ENCODE peak calls at places on chromosomes 11 and 22, in eight cellular contexts. One of them, this sample, is unnamed.

GRCh38 chr11:68659158-68659921 is 25.0 kb upstream of the GAL start:
- ATAC-seq in naive thymus-derived CD8-positive, alpha-beta T cell: no peak
- ATAC-seq in activated T-cell treated with anti-CD3 and anti-CD28 coated beads, Interleukin-2, amount 50 U/mL, for 4 hours: no peak
- ATAC-seq in left lung: peak
- ATAC-seq in Right ventricle myocardium superior: peak
- ATAC-seq in foreskin keratinocyte: no peak
- ATAC-seq in CD8-positive, alpha-beta T cell: no peak
- ATAC-seq in activated naive CD8-positive, alpha-beta T cell treated with anti-CD3 and anti-CD28 coated beads, Interleukin-2, amount 50 U/mL, for 24 hours: no peak
- ATAC-seq in this sample: no peak

GRCh38 chr11:26761382-26761781 is 39.5 kb upstream of the SLC5A12 start:
- ATAC-seq in naive thymus-derived CD8-positive, alpha-beta T cell: no peak
- ATAC-seq in activated T-cell treated with anti-CD3 and anti-CD28 coated beads, Interleukin-2, amount 50 U/mL, for 4 hours: no peak
- ATAC-seq in left lung: no peak
- ATAC-seq in Right ventricle myocardium superior: no peak
- ATAC-seq in foreskin keratinocyte: peak
- ATAC-seq in CD8-positive, alpha-beta T cell: no peak
- ATAC-seq in activated naive CD8-positive, alpha-beta T cell treated with anti-CD3 and anti-CD28 coated beads, Interleukin-2, amount 50 U/mL, for 24 hours: no peak
- ATAC-seq in this sample: no peak

GRCh38 chr11:64759722-64760719 is at the start of gene PYGM:
- ATAC-seq in naive thymus-derived CD8-positive, alpha-beta T cell: no peak
- ATAC-seq in activated T-cell treated with anti-CD3 and anti-CD28 coated beads, Interleukin-2, amount 50 U/mL, for 4 hours: peak
- ATAC-seq in left lung: peak
- ATAC-seq in Right ventricle myocardium superior: peak
- ATAC-seq in foreskin keratinocyte: no peak
- ATAC-seq in CD8-positive, alpha-beta T cell: no peak
- ATAC-seq in activated naive CD8-positive, alpha-beta T cell treated with anti-CD3 and anti-CD28 coated beads, Interleukin-2, amount 50 U/mL, for 24 hours: peak
- ATAC-seq in this sample: no peak

GRCh38 chr11:126175261-126175885 is 36.1 kb downstream of the RPUSD4 start:
- ATAC-seq in naive thymus-derived CD8-positive, alpha-beta T cell: no peak
- ATAC-seq in activated T-cell treated with anti-CD3 and anti-CD28 coated beads, Interleukin-2, amount 50 U/mL, for 4 hours: no peak
- ATAC-seq in left lung: peak
- ATAC-seq in Right ventricle myocardium superior: peak
- ATAC-seq in foreskin keratinocyte: peak
- ATAC-seq in CD8-positive, alpha-beta T cell: no peak
- ATAC-seq in activated naive CD8-positive, alpha-beta T cell treated with anti-CD3 and anti-CD28 coated beads, Interleukin-2, amount 50 U/mL, for 24 hours: no peak
- ATAC-seq in this sample: no peak

GRCh38 chr22:23781533-23781932 is 5.2 kb upstream of the SMARCB1 start:
- ATAC-seq in naive thymus-derived CD8-positive, alpha-beta T cell: no peak
- ATAC-seq in activated T-cell treated with anti-CD3 and anti-CD28 coated beads, Interleukin-2, amount 50 U/mL, for 4 hours: no peak
- ATAC-seq in left lung: no peak
- ATAC-seq in Right ventricle myocardium superior: no peak
- ATAC-seq in foreskin keratinocyte: peak
- ATAC-seq in CD8-positive, alpha-beta T cell: no peak
- ATAC-seq in activated naive CD8-positive, alpha-beta T cell treated with anti-CD3 and anti-CD28 coated beads, Interleukin-2, amount 50 U/mL, for 24 hours: no peak
- ATAC-seq in this sample: no peak

GRCh38 chr22:44338183-44338812 is 25.5 kb upstream of the SHISAL1 start:
- ATAC-seq in naive thymus-derived CD8-positive, alpha-beta T cell: no peak
- ATAC-seq in activated T-cell treated with anti-CD3 and anti-CD28 coated beads, Interleukin-2, amount 50 U/mL, for 4 hours: no peak
- ATAC-seq in left lung: no peak
- ATAC-seq in Right ventricle myocardium superior: peak
- ATAC-seq in foreskin keratinocyte: no peak
- ATAC-seq in CD8-positive, alpha-beta T cell: no peak
- ATAC-seq in activated naive CD8-positive, alpha-beta T cell treated with anti-CD3 and anti-CD28 coated beads, Interleukin-2, amount 50 U/mL, for 24 hours: no peak
- ATAC-seq in this sample: no peak

GRCh38 chr22:27800250-27801131 is 1.1 kb downstream of the MN1 start:
- ATAC-seq in naive thymus-derived CD8-positive, alpha-beta T cell: no peak
- ATAC-seq in activated T-cell treated with anti-CD3 and anti-CD28 coated beads, Interleukin-2, amount 50 U/mL, for 4 hours: peak
- ATAC-seq in left lung: no peak
- ATAC-seq in Right ventricle myocardium superior: peak
- ATAC-seq in foreskin keratinocyte: peak
- ATAC-seq in CD8-positive, alpha-beta T cell: no peak
- ATAC-seq in activated naive CD8-positive, alpha-beta T cell treated with anti-CD3 and anti-CD28 coated beads, Interleukin-2, amount 50 U/mL, for 24 hours: no peak
- ATAC-seq in this sample: no peak

GRCh38 chr22:48187272-48187855 is 1424.9 kb downstream of the TBC1D22A start:
- ATAC-seq in naive thymus-derived CD8-positive, alpha-beta T cell: no peak
- ATAC-seq in activated T-cell treated with anti-CD3 and anti-CD28 coated beads, Interleukin-2, amount 50 U/mL, for 4 hours: no peak
- ATAC-seq in left lung: peak
- ATAC-seq in Right ventricle myocardium superior: no peak
- ATAC-seq in foreskin keratinocyte: no peak
- ATAC-seq in CD8-positive, alpha-beta T cell: no peak
- ATAC-seq in activated naive CD8-positive, alpha-beta T cell treated with anti-CD3 and anti-CD28 coated beads, Interleukin-2, amount 50 U/mL, for 24 hours: no peak
- ATAC-seq in this sample: no peak

GRCh38 chr22:40621309-40622151 is 15.0 kb downstream of the MRTFA start:
- ATAC-seq in naive thymus-derived CD8-positive, alpha-beta T cell: no peak
- ATAC-seq in activated T-cell treated with anti-CD3 and anti-CD28 coated beads, Interleukin-2, amount 50 U/mL, for 4 hours: no peak
- ATAC-seq in left lung: peak
- ATAC-seq in Right ventricle myocardium superior: peak
- ATAC-seq in foreskin keratinocyte: no peak
- ATAC-seq in CD8-positive, alpha-beta T cell: no peak
- ATAC-seq in activated naive CD8-positive, alpha-beta T cell treated with anti-CD3 and anti-CD28 coated beads, Interleukin-2, amount 50 U/mL, for 24 hours: no peak
- ATAC-seq in this sample: no peak

GRCh38 chr11:116925050-116925449 is 87.6 kb upstream of the APOA1 start:
- ATAC-seq in naive thymus-derived CD8-positive, alpha-beta T cell: peak
- ATAC-seq in activated T-cell treated with anti-CD3 and anti-CD28 coated beads, Interleukin-2, amount 50 U/mL, for 4 hours: no peak
- ATAC-seq in left lung: no peak
- ATAC-seq in Right ventricle myocardium superior: no peak
- ATAC-seq in foreskin keratinocyte: no peak
- ATAC-seq in CD8-positive, alpha-beta T cell: no peak
- ATAC-seq in activated naive CD8-positive, alpha-beta T cell treated with anti-CD3 and anti-CD28 coated beads, Interleukin-2, amount 50 U/mL, for 24 hours: no peak
- ATAC-seq in this sample: no peak

GRCh38 chr11:75553182-75553581 is 8.9 kb upstream of the SERPINH1 start:
- ATAC-seq in naive thymus-derived CD8-positive, alpha-beta T cell: no peak
- ATAC-seq in activated T-cell treated with anti-CD3 and anti-CD28 coated beads, Interleukin-2, amount 50 U/mL, for 4 hours: no peak
- ATAC-seq in left lung: no peak
- ATAC-seq in Right ventricle myocardium superior: no peak
- ATAC-seq in foreskin keratinocyte: no peak
- ATAC-seq in CD8-positive, alpha-beta T cell: no peak
- ATAC-seq in activated naive CD8-positive, alpha-beta T cell treated with anti-CD3 and anti-CD28 coated beads, Interleukin-2, amount 50 U/mL, for 24 hours: no peak
- ATAC-seq in this sample: no peak

GRCh38 chr11:13276454-13276851 is 1.1 kb upstream of the BMAL1 start:
- ATAC-seq in naive thymus-derived CD8-positive, alpha-beta T cell: no peak
- ATAC-seq in activated T-cell treated with anti-CD3 and anti-CD28 coated beads, Interleukin-2, amount 50 U/mL, for 4 hours: no peak
- ATAC-seq in left lung: no peak
- ATAC-seq in Right ventricle myocardium superior: no peak
- ATAC-seq in foreskin keratinocyte: no peak
- ATAC-seq in CD8-positive, alpha-beta T cell: no peak
- ATAC-seq in activated naive CD8-positive, alpha-beta T cell treated with anti-CD3 and anti-CD28 coated beads, Interleukin-2, amount 50 U/mL, for 24 hours: no peak
- ATAC-seq in this sample: no peak

GRCh38 chr11:68998390-68998911 is 14.6 kb downstream of the MRGPRF start:
- ATAC-seq in naive thymus-derived CD8-positive, alpha-beta T cell: no peak
- ATAC-seq in activated T-cell treated with anti-CD3 and anti-CD28 coated beads, Interleukin-2, amount 50 U/mL, for 4 hours: no peak
- ATAC-seq in left lung: no peak
- ATAC-seq in Right ventricle myocardium superior: peak
- ATAC-seq in foreskin keratinocyte: no peak
- ATAC-seq in CD8-positive, alpha-beta T cell: no peak
- ATAC-seq in activated naive CD8-positive, alpha-beta T cell treated with anti-CD3 and anti-CD28 coated beads, Interleukin-2, amount 50 U/mL, for 24 hours: no peak
- ATAC-seq in this sample: no peak

GRCh38 chr11:76260296-76260695 is 54.0 kb upstream of the WNT11 start:
- ATAC-seq in naive thymus-derived CD8-positive, alpha-beta T cell: no peak
- ATAC-seq in activated T-cell treated with anti-CD3 and anti-CD28 coated beads, Interleukin-2, amount 50 U/mL, for 4 hours: no peak
- ATAC-seq in left lung: no peak
- ATAC-seq in Right ventricle myocardium superior: no peak
- ATAC-seq in foreskin keratinocyte: no peak
- ATAC-seq in CD8-positive, alpha-beta T cell: no peak
- ATAC-seq in activated naive CD8-positive, alpha-beta T cell treated with anti-CD3 and anti-CD28 coated beads, Interleukin-2, amount 50 U/mL, for 24 hours: no peak
- ATAC-seq in this sample: no peak

GRCh38 chr22:42185915-42186439 is 55.4 kb upstream of the CYP2D6 start:
- ATAC-seq in naive thymus-derived CD8-positive, alpha-beta T cell: no peak
- ATAC-seq in activated T-cell treated with anti-CD3 and anti-CD28 coated beads, Interleukin-2, amount 50 U/mL, for 4 hours: no peak
- ATAC-seq in left lung: peak
- ATAC-seq in Right ventricle myocardium superior: no peak
- ATAC-seq in foreskin keratinocyte: no peak
- ATAC-seq in CD8-positive, alpha-beta T cell: no peak
- ATAC-seq in activated naive CD8-positive, alpha-beta T cell treated with anti-CD3 and anti-CD28 coated beads, Interleukin-2, amount 50 U/mL, for 24 hours: no peak
- ATAC-seq in this sample: no peak

GRCh38 chr11:99901175-99901574 is 785.9 kb upstream of the ARHGAP42 start:
- ATAC-seq in naive thymus-derived CD8-positive, alpha-beta T cell: no peak
- ATAC-seq in activated T-cell treated with anti-CD3 and anti-CD28 coated beads, Interleukin-2, amount 50 U/mL, for 4 hours: no peak
- ATAC-seq in left lung: no peak
- ATAC-seq in Right ventricle myocardium superior: no peak
- ATAC-seq in foreskin keratinocyte: no peak
- ATAC-seq in CD8-positive, alpha-beta T cell: no peak
- ATAC-seq in activated naive CD8-positive, alpha-beta T cell treated with anti-CD3 and anti-CD28 coated beads, Interleukin-2, amount 50 U/mL, for 24 hours: no peak
- ATAC-seq in this sample: no peak

GRCh38 chr11:57294225-57295131 is 30.3 kb downstream of the TNKS1BP1 start:
- ATAC-seq in naive thymus-derived CD8-positive, alpha-beta T cell: no peak
- ATAC-seq in activated T-cell treated with anti-CD3 and anti-CD28 coated beads, Interleukin-2, amount 50 U/mL, for 4 hours: no peak
- ATAC-seq in left lung: peak
- ATAC-seq in Right ventricle myocardium superior: peak
- ATAC-seq in foreskin keratinocyte: no peak
- ATAC-seq in CD8-positive, alpha-beta T cell: no peak
- ATAC-seq in activated naive CD8-positive, alpha-beta T cell treated with anti-CD3 and anti-CD28 coated beads, Interleukin-2, amount 50 U/mL, for 24 hours: no peak
- ATAC-seq in this sample: no peak

GRCh38 chr11:96390403-96390830 is 604 bp downstream of the JRKL start:
- ATAC-seq in naive thymus-derived CD8-positive, alpha-beta T cell: no peak
- ATAC-seq in activated T-cell treated with anti-CD3 and anti-CD28 coated beads, Interleukin-2, amount 50 U/mL, for 4 hours: no peak
- ATAC-seq in left lung: peak
- ATAC-seq in Right ventricle myocardium superior: peak
- ATAC-seq in foreskin keratinocyte: no peak
- ATAC-seq in CD8-positive, alpha-beta T cell: no peak
- ATAC-seq in activated naive CD8-positive, alpha-beta T cell treated with anti-CD3 and anti-CD28 coated beads, Interleukin-2, amount 50 U/mL, for 24 hours: no peak
- ATAC-seq in this sample: no peak

GRCh38 chr11:119065369-119065768 is 2.2 kb upstream of the VPS11 start:
- ATAC-seq in naive thymus-derived CD8-positive, alpha-beta T cell: no peak
- ATAC-seq in activated T-cell treated with anti-CD3 and anti-CD28 coated beads, Interleukin-2, amount 50 U/mL, for 4 hours: no peak
- ATAC-seq in left lung: no peak
- ATAC-seq in Right ventricle myocardium superior: no peak
- ATAC-seq in foreskin keratinocyte: peak
- ATAC-seq in CD8-positive, alpha-beta T cell: no peak
- ATAC-seq in activated naive CD8-positive, alpha-beta T cell treated with anti-CD3 and anti-CD28 coated beads, Interleukin-2, amount 50 U/mL, for 24 hours: peak
- ATAC-seq in this sample: no peak

GRCh38 chr22:46865052-46865434 is 102.6 kb downstream of the TBC1D22A start:
- ATAC-seq in naive thymus-derived CD8-positive, alpha-beta T cell: no peak
- ATAC-seq in activated T-cell treated with anti-CD3 and anti-CD28 coated beads, Interleukin-2, amount 50 U/mL, for 4 hours: no peak
- ATAC-seq in left lung: no peak
- ATAC-seq in Right ventricle myocardium superior: no peak
- ATAC-seq in foreskin keratinocyte: no peak
- ATAC-seq in CD8-positive, alpha-beta T cell: no peak
- ATAC-seq in activated naive CD8-positive, alpha-beta T cell treated with anti-CD3 and anti-CD28 coated beads, Interleukin-2, amount 50 U/mL, for 24 hours: no peak
- ATAC-seq in this sample: no peak

GRCh38 chr11:65920035-65920802 is 993 bp downstream of the DRAP1 start:
- ATAC-seq in naive thymus-derived CD8-positive, alpha-beta T cell: no peak
- ATAC-seq in activated T-cell treated with anti-CD3 and anti-CD28 coated beads, Interleukin-2, amount 50 U/mL, for 4 hours: no peak
- ATAC-seq in left lung: no peak
- ATAC-seq in Right ventricle myocardium superior: no peak
- ATAC-seq in foreskin keratinocyte: no peak
- ATAC-seq in CD8-positive, alpha-beta T cell: no peak
- ATAC-seq in activated naive CD8-positive, alpha-beta T cell treated with anti-CD3 and anti-CD28 coated beads, Interleukin-2, amount 50 U/mL, for 24 hours: peak
- ATAC-seq in this sample: no peak

GRCh38 chr11:56497010-56497409 is 5.8 kb upstream of the OR5M8 start:
- ATAC-seq in naive thymus-derived CD8-positive, alpha-beta T cell: no peak
- ATAC-seq in activated T-cell treated with anti-CD3 and anti-CD28 coated beads, Interleukin-2, amount 50 U/mL, for 4 hours: no peak
- ATAC-seq in left lung: no peak
- ATAC-seq in Right ventricle myocardium superior: no peak
- ATAC-seq in foreskin keratinocyte: no peak
- ATAC-seq in CD8-positive, alpha-beta T cell: no peak
- ATAC-seq in activated naive CD8-positive, alpha-beta T cell treated with anti-CD3 and anti-CD28 coated beads, Interleukin-2, amount 50 U/mL, for 24 hours: no peak
- ATAC-seq in this sample: no peak

GRCh38 chr11:118398797-118399564 is 2.4 kb upstream of the ATP5MG start:
- ATAC-seq in naive thymus-derived CD8-positive, alpha-beta T cell: peak
- ATAC-seq in activated T-cell treated with anti-CD3 and anti-CD28 coated beads, Interleukin-2, amount 50 U/mL, for 4 hours: peak
- ATAC-seq in left lung: no peak
- ATAC-seq in Right ventricle myocardium superior: no peak
- ATAC-seq in foreskin keratinocyte: no peak
- ATAC-seq in CD8-positive, alpha-beta T cell: peak
- ATAC-seq in activated naive CD8-positive, alpha-beta T cell treated with anti-CD3 and anti-CD28 coated beads, Interleukin-2, amount 50 U/mL, for 24 hours: peak
- ATAC-seq in this sample: peak

GRCh38 chr11:93585758-93586157 is 42.6 kb upstream of the SMCO4 start:
- ATAC-seq in naive thymus-derived CD8-positive, alpha-beta T cell: no peak
- ATAC-seq in activated T-cell treated with anti-CD3 and anti-CD28 coated beads, Interleukin-2, amount 50 U/mL, for 4 hours: no peak
- ATAC-seq in left lung: peak
- ATAC-seq in Right ventricle myocardium superior: no peak
- ATAC-seq in foreskin keratinocyte: peak
- ATAC-seq in CD8-positive, alpha-beta T cell: no peak
- ATAC-seq in activated naive CD8-positive, alpha-beta T cell treated with anti-CD3 and anti-CD28 coated beads, Interleukin-2, amount 50 U/mL, for 24 hours: no peak
- ATAC-seq in this sample: no peak

GRCh38 chr11:103898577-103899336 is 137.7 kb upstream of the DDI1 start:
- ATAC-seq in naive thymus-derived CD8-positive, alpha-beta T cell: no peak
- ATAC-seq in activated T-cell treated with anti-CD3 and anti-CD28 coated beads, Interleukin-2, amount 50 U/mL, for 4 hours: no peak
- ATAC-seq in left lung: no peak
- ATAC-seq in Right ventricle myocardium superior: no peak
- ATAC-seq in foreskin keratinocyte: no peak
- ATAC-seq in CD8-positive, alpha-beta T cell: no peak
- ATAC-seq in activated naive CD8-positive, alpha-beta T cell treated with anti-CD3 and anti-CD28 coated beads, Interleukin-2, amount 50 U/mL, for 24 hours: no peak
- ATAC-seq in this sample: no peak

GRCh38 chr11:829946-830294 is 2.2 kb downstream of the CRACR2B start:
- ATAC-seq in naive thymus-derived CD8-positive, alpha-beta T cell: peak
- ATAC-seq in activated T-cell treated with anti-CD3 and anti-CD28 coated beads, Interleukin-2, amount 50 U/mL, for 4 hours: peak
- ATAC-seq in left lung: peak
- ATAC-seq in Right ventricle myocardium superior: peak
- ATAC-seq in foreskin keratinocyte: peak
- ATAC-seq in CD8-positive, alpha-beta T cell: peak
- ATAC-seq in activated naive CD8-positive, alpha-beta T cell treated with anti-CD3 and anti-CD28 coated beads, Interleukin-2, amount 50 U/mL, for 24 hours: no peak
- ATAC-seq in this sample: no peak

GRCh38 chr11:94678236-94678635 is 89.9 kb upstream of the AMOTL1 start:
- ATAC-seq in naive thymus-derived CD8-positive, alpha-beta T cell: no peak
- ATAC-seq in activated T-cell treated with anti-CD3 and anti-CD28 coated beads, Interleukin-2, amount 50 U/mL, for 4 hours: no peak
- ATAC-seq in left lung: no peak
- ATAC-seq in Right ventricle myocardium superior: no peak
- ATAC-seq in foreskin keratinocyte: peak
- ATAC-seq in CD8-positive, alpha-beta T cell: no peak
- ATAC-seq in activated naive CD8-positive, alpha-beta T cell treated with anti-CD3 and anti-CD28 coated beads, Interleukin-2, amount 50 U/mL, for 24 hours: no peak
- ATAC-seq in this sample: no peak

GRCh38 chr11:128872594-128872993 is 5.5 kb upstream of the KCNJ1 start:
- ATAC-seq in naive thymus-derived CD8-positive, alpha-beta T cell: no peak
- ATAC-seq in activated T-cell treated with anti-CD3 and anti-CD28 coated beads, Interleukin-2, amount 50 U/mL, for 4 hours: no peak
- ATAC-seq in left lung: no peak
- ATAC-seq in Right ventricle myocardium superior: no peak
- ATAC-seq in foreskin keratinocyte: peak
- ATAC-seq in CD8-positive, alpha-beta T cell: no peak
- ATAC-seq in activated naive CD8-positive, alpha-beta T cell treated with anti-CD3 and anti-CD28 coated beads, Interleukin-2, amount 50 U/mL, for 24 hours: no peak
- ATAC-seq in this sample: no peak

GRCh38 chr22:30943368-30943767 is 25.2 kb downstream of the MORC2 start:
- ATAC-seq in naive thymus-derived CD8-positive, alpha-beta T cell: peak
- ATAC-seq in activated T-cell treated with anti-CD3 and anti-CD28 coated beads, Interleukin-2, amount 50 U/mL, for 4 hours: no peak
- ATAC-seq in left lung: no peak
- ATAC-seq in Right ventricle myocardium superior: no peak
- ATAC-seq in foreskin keratinocyte: no peak
- ATAC-seq in CD8-positive, alpha-beta T cell: peak
- ATAC-seq in activated naive CD8-positive, alpha-beta T cell treated with anti-CD3 and anti-CD28 coated beads, Interleukin-2, amount 50 U/mL, for 24 hours: no peak
- ATAC-seq in this sample: peak

GRCh38 chr11:76910620-76911414 is 50.1 kb downstream of the ACER3 start:
- ATAC-seq in naive thymus-derived CD8-positive, alpha-beta T cell: no peak
- ATAC-seq in activated T-cell treated with anti-CD3 and anti-CD28 coated beads, Interleukin-2, amount 50 U/mL, for 4 hours: no peak
- ATAC-seq in left lung: peak
- ATAC-seq in Right ventricle myocardium superior: peak
- ATAC-seq in foreskin keratinocyte: no peak
- ATAC-seq in CD8-positive, alpha-beta T cell: no peak
- ATAC-seq in activated naive CD8-positive, alpha-beta T cell treated with anti-CD3 and anti-CD28 coated beads, Interleukin-2, amount 50 U/mL, for 24 hours: no peak
- ATAC-seq in this sample: no peak

GRCh38 chr11:122853971-122854446 is 15.7 kb downstream of the CRTAM start:
- ATAC-seq in naive thymus-derived CD8-positive, alpha-beta T cell: no peak
- ATAC-seq in activated T-cell treated with anti-CD3 and anti-CD28 coated beads, Interleukin-2, amount 50 U/mL, for 4 hours: no peak
- ATAC-seq in left lung: peak
- ATAC-seq in Right ventricle myocardium superior: peak
- ATAC-seq in foreskin keratinocyte: no peak
- ATAC-seq in CD8-positive, alpha-beta T cell: no peak
- ATAC-seq in activated naive CD8-positive, alpha-beta T cell treated with anti-CD3 and anti-CD28 coated beads, Interleukin-2, amount 50 U/mL, for 24 hours: no peak
- ATAC-seq in this sample: no peak

GRCh38 chr11:6234314-6235031 is at the start of gene FHIP1B:
- ATAC-seq in naive thymus-derived CD8-positive, alpha-beta T cell: peak
- ATAC-seq in activated T-cell treated with anti-CD3 and anti-CD28 coated beads, Interleukin-2, amount 50 U/mL, for 4 hours: peak
- ATAC-seq in left lung: peak
- ATAC-seq in Right ventricle myocardium superior: peak
- ATAC-seq in foreskin keratinocyte: peak
- ATAC-seq in CD8-positive, alpha-beta T cell: peak
- ATAC-seq in activated naive CD8-positive, alpha-beta T cell treated with anti-CD3 and anti-CD28 coated beads, Interleukin-2, amount 50 U/mL, for 24 hours: peak
- ATAC-seq in this sample: peak

GRCh38 chr11:45751430-45751829 is 53.5 kb upstream of the SLC35C1 start:
- ATAC-seq in naive thymus-derived CD8-positive, alpha-beta T cell: no peak
- ATAC-seq in activated T-cell treated with anti-CD3 and anti-CD28 coated beads, Interleukin-2, amount 50 U/mL, for 4 hours: no peak
- ATAC-seq in left lung: no peak
- ATAC-seq in Right ventricle myocardium superior: no peak
- ATAC-seq in foreskin keratinocyte: no peak
- ATAC-seq in CD8-positive, alpha-beta T cell: no peak
- ATAC-seq in activated naive CD8-positive, alpha-beta T cell treated with anti-CD3 and anti-CD28 coated beads, Interleukin-2, amount 50 U/mL, for 24 hours: no peak
- ATAC-seq in this sample: no peak

GRCh38 chr22:40469181-40469580 is 98.8 kb downstream of the SGSM3 start:
- ATAC-seq in naive thymus-derived CD8-positive, alpha-beta T cell: no peak
- ATAC-seq in activated T-cell treated with anti-CD3 and anti-CD28 coated beads, Interleukin-2, amount 50 U/mL, for 4 hours: no peak
- ATAC-seq in left lung: no peak
- ATAC-seq in Right ventricle myocardium superior: no peak
- ATAC-seq in foreskin keratinocyte: no peak
- ATAC-seq in CD8-positive, alpha-beta T cell: no peak
- ATAC-seq in activated naive CD8-positive, alpha-beta T cell treated with anti-CD3 and anti-CD28 coated beads, Interleukin-2, amount 50 U/mL, for 24 hours: no peak
- ATAC-seq in this sample: no peak